ENCODE peak calls at places on chromosomes 6 and 20, in four cellular contexts. L is K562, K is A549, C is GM12878. O is an unnamed sample.

GRCh38 chr6:161676566-161676965 is 402.7 kb upstream of the AGPAT4 start:
- DNase-seq in L (no peak), K (no peak), C (no peak), O (no peak)

GRCh38 chr6:14635195-14635594 is 517.6 kb downstream of the CD83 start:
- DNase-seq in L (no peak), K (no peak), C (no peak), O (no peak)

GRCh38 chr6:7050911-7051779 is 56.6 kb upstream of the RREB1 start:
- DNase-seq in L (no peak), K (no peak), C (no peak), O (no peak)

GRCh38 chr6:107716688-107717089 is 107.4 kb downstream of the SCML4 start:
- DNase-seq in L (peak; percentile 57), K (no peak), C (peak; percentile 53), O (peak; percentile 20)

GRCh38 chr6:87944541-87944954 is 103.1 kb upstream of the SPACA1 start:
- DNase-seq in L (no peak), K (peak; percentile 5), C (no peak), O (peak; percentile 10)

GRCh38 chr6:168201383-168201782 is 118.2 kb downstream of the DACT2 start:
- DNase-seq in L (peak; percentile 33), K (peak; percentile 12), C (no peak), O (no peak)

GRCh38 chr6:14765753-14766152 is 480.1 kb upstream of the JARID2 start:
- DNase-seq in L (no peak), K (no peak), C (no peak), O (no peak)

GRCh38 chr6:71822626-71823025 is 63.7 kb upstream of the RIMS1 start:
- DNase-seq in L (no peak), K (no peak), C (no peak), O (no peak)

GRCh38 chr6:159077123-159077522 is 32.3 kb upstream of the TAGAP start:
- DNase-seq in L (no peak), K (no peak), C (no peak), O (peak; percentile 20)

GRCh38 chr6:84052204-84052882 is 18.8 kb downstream of the MRAP2 start:
- DNase-seq in L (peak; percentile 55), K (no peak), C (no peak), O (peak; percentile 52)

GRCh38 chr6:170553686-170554085 is 483 bp upstream of the TBP start:
- DNase-seq in L (no peak), K (no peak), C (no peak), O (no peak)

GRCh38 chr6:55040102-55040848 is 134.0 kb upstream of the HCRTR2 start:
- DNase-seq in L (no peak), K (no peak), C (no peak), O (no peak)

GRCh38 chr20:43662943-43663655 is 3.8 kb upstream of the MYBL2 start:
- DNase-seq in L (no peak), K (no peak), C (no peak), O (peak; percentile 62)

GRCh38 chr6:34526992-34527728 is 29.0 kb downstream of the SPDEF start:
- DNase-seq in L (peak; percentile 99), K (peak; percentile 85), C (peak; percentile 54), O (peak; percentile 98)

GRCh38 chr6:3205913-3206312 is 21.5 kb downstream of the TUBB2B start:
- DNase-seq in L (no peak), K (no peak), C (no peak), O (no peak)

GRCh38 chr6:83702077-83702476 is 6.8 kb downstream of the SNAP91 start:
- DNase-seq in L (no peak), K (no peak), C (no peak), O (no peak)

GRCh38 chr6:107144014-107144413 is 28.7 kb upstream of the BEND3 start:
- DNase-seq in L (no peak), K (no peak), C (no peak), O (no peak)

GRCh38 chr6:27332692-27333641 is 20.9 kb upstream of the POM121L2 start:
- DNase-seq in L (peak; percentile 67), K (peak; percentile 30), C (peak; percentile 24), O (peak; percentile 25)

GRCh38 chr6:124967444-124967843 is 5.2 kb downstream of the RNF217 start:
- DNase-seq in L (peak; percentile 40), K (no peak), C (no peak), O (no peak)

GRCh38 chr6:149129401-149130077 is 188.0 kb upstream of the TAB2 start:
- DNase-seq in L (peak; percentile 28), K (no peak), C (no peak), O (no peak)

GRCh38 chr6:83758533-83758932 is 49.6 kb upstream of the SNAP91 start:
- DNase-seq in L (no peak), K (no peak), C (no peak), O (no peak)

DNA sequence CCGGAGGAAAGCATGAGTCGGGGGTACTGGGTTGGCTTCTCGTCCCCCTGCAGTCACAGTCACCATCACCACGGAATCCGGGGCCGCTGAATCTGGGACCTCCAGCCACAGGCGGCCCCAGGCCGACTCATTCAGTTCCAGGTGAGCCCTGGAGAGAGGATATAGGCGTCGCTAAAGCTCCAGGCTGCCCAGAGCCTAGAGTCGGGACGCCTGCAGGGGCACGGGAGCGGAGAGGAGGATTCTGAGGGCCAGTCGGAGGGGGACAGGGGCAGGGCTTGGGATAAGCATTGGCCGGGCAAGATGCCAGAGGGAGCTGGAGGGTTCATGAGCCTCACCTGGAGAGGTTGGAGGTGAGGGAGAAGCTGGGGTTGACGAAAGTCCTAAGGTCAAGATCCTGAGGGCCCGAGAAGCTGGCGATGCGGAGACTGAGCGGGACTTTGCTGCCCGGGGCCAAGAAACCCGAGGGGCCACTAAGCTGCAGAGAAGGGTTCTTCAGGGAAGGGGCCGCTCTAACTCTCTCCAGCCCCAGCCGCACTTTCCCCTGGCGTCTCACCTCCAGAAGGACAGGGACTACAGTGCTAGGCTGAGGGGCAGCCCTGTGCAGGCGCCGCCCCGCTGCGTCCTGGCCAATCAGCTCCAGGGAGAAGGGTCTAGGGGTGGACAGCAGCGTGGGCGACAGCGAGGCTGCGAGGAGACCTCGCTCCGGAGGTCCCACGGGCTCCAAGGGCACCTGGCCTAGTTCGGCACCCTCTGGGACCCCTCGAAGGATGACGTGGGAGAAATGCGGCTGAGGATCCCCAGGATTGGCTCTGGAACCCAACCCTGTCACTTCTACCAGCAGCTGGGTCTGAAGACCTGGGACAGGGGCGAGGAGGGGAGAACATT is 3.7 kb downstream of the SAPCD1 start:
- DNase-seq in L (no peak), K (no peak), C (no peak), O (peak; percentile 90)
- H3K4me3 ChIP-seq in L (no peak overlapping the region), K (no peak overlapping the region), C (no peak overlapping the region), O (peak overlapping the region; percentile 29)

DNA sequence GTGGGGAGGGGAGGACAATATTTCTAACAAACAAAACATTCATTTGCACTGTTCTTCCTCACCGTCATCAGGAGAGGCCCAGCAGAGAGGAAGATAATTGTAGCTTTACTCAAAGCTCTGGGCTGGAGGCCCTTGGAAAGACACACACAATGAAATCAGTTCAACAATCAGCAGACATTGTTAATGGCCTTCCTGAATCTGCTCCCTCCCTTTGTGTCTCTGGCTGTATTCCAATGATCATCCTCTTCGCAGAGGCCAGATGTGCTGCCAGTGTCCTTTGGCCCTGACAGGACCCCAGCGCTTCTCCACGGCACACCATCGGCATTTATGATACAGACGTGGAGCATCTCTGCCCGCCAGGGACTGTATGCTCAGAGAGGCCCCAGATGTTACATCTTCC is 44.6 kb upstream of the LRFN2 start:
- DNase-seq in L (no peak), K (no peak), C (no peak), O (peak; percentile 70)
- TF ChIP-seq RCOR1 in L (no peak), K (no peak), C (no peak), O (peak; percentile 82)

GRCh38 chr6:165624871-165625639 is 38.0 kb downstream of the PDE10A start:
- DNase-seq in L (no peak), K (no peak), C (no peak), O (no peak)
- TF ChIP-seq EP300 in L (no peak), K (no peak), C (no peak), O (no peak)

DNA sequence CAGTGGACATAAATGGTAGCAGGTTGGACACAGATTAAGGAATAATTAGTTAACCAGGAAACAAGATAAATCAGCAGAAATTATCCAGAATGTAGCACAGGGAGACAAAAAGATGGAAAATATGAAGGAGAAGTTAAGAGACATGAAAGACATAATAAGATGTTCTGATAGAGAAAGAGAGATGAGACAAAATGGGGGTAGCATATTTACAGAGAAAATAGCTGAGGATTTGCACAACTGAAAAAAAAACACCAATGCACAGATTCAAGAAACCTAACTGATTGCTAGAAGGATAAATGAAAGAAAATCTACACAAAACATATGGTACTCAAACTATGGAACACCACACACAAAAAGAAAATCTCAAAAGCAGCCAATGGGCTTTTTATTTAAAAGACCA is 34.6 kb upstream of the TBC1D22B start:
- DNase-seq in L (no peak), K (no peak), C (no peak), O (no peak)
- H3K4me3 ChIP-seq in L (peak overlapping the region; percentile 52), K (peak overlapping the region; percentile 52), C (peak overlapping the region; percentile 71), O (peak overlapping the region; percentile 65)

GRCh38 chr6:145498425-145498824 is 236.9 kb downstream of the EPM2A start:
- DNase-seq in L (no peak), K (no peak), C (no peak), O (no peak)
- TF ChIP-seq RCOR1 in L (no peak), K (no peak), C (no peak), O (no peak)

DNA sequence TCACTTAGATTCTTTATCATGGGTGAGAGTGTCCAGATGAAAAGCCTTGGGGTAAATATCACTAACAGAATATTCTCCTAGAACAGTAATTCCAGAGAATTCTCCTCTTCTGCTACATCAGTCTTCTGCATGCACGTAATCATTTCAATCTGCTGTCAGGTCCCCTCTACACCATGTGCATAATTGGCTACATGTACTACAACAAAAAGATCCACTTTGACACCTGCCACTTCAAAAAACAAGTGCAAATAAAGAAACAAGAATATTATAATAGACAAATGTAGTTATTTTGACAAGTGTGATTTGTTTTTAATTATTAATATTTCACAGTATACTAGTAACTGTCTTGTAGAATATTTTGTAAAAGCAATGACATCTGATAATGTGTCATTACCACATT is 154.1 kb downstream of the SAMD5 start:
- DNase-seq in L (no peak), K (no peak), C (no peak), O (no peak)
- TF ChIP-seq EP300 in L (no peak), K (no peak), C (no peak), O (no peak)

DNA sequence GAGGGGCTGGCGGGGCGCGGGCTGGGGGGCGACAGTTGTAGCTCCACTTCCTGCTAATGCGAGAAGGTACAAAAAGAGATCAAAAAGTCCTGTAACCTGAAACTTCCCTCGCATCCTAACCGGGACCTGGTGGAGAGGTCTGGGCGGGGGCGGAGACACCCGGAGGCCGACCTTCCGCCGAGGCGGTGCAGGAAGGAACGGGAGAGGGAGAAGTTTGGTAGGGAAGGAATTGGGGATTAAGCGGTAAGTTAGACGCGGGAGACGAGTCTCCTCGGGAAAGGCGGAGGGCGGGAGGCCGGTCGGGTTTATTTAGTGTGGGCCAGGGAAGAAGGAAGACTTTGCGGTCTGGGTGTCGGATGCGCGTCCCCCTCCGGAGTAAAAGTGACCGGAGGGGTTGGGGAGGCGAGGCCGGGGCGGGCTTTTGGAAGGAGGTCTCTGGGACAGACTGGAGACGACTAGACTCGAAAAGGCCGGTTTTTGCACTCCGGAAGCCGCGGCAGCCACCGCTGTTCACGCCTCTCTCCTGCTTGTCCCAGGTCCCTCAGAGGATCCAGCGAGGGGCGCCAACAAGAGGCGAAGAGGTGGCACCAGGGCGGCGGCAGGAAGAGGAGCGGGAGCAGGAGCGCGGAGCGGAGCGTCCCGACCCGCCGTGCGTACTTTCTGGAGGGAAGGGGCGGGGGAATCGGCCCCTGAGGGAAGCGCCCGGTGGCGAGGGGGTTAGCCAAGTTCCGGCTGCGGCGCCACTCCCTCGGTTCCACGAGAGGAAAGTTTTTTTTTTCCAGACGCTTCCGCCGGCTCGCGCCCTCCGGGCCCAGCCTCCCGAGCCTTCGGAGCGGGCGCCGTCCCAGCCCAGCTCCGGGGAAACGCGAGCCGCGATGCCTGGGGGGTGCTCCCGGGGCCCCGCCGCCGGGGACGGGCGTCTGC is 732 bp downstream of the TPBG start:
- DNase-seq in L (no peak), K (peak; percentile 44), C (no peak), O (peak; percentile 71)
- H3K4me3 ChIP-seq in L (peak overlapping the region; percentile 39), K (peak overlapping the region; percentile 95), C (peak overlapping the region; percentile 77), O (peak overlapping the region; percentile 88)

GRCh38 chr20:49705358-49705757 is 8.3 kb downstream of the B4GALT5 start:
- DNase-seq in L (no peak), K (no peak), C (peak; percentile 74), O (no peak)
- TF ChIP-seq RCOR1 in L (no peak), K (no peak), C (no peak), O (no peak)